ENCODE peak calls at places on chromosomes 2 and 18, in eight cellular contexts. C is brain microvascular endothelial cell; K is psoas muscle; T is WTC11; A is CD4-positive, alpha-beta T cell; P is fibroblast of lung; E is stimulated activated naive CD8-positive, alpha-beta T cell treated with anti-CD3 and anti-CD28 coated beads, Interleukin-15, Interleukin-2, amounts not matched to agents 100 U/mL and 50 U/mL, for 24 hours; X is left ventricle myocardium inferior. J is an unnamed sample.

GRCh38 chr2:120177011-120177621 is 46.1 kb downstream of the TMEM185B start:
- DNase-seq in T (peak), K (peak), C (no peak), A (peak), P (no peak), E (peak), X (peak), J (no peak)

GRCh38 chr2:235576337-235576910 is 82.6 kb downstream of the AGAP1 start:
- DNase-seq in C (no peak), P (no peak), A (no peak), T (no peak), X (no peak), K (no peak), E (no peak), J (no peak)

GRCh38 chr2:23593396-23594078 is 208.6 kb downstream of the KLHL29 start:
- DNase-seq in E (no peak), X (no peak), K (no peak), P (no peak), T (no peak), C (no peak), A (no peak), J (no peak)

GRCh38 chr2:239208470-239209180 is 192.2 kb downstream of the HDAC4 start:
- DNase-seq in P (no peak), C (no peak), E (no peak), A (no peak), X (no peak), K (no peak), T (no peak), J (no peak)

GRCh38 chr2:64931536-64932326 is 57.5 kb upstream of the SLC1A4 start:
- DNase-seq in C (no peak), A (no peak), P (no peak), E (no peak), K (no peak), X (no peak), T (no peak), J (no peak)

GRCh38 chr2:113002677-113003076 is 2.6 kb upstream of the IL36A start:
- DNase-seq in C (no peak), X (no peak), P (no peak), T (no peak), E (no peak), K (no peak), A (no peak), J (no peak)

GRCh38 chr2:236775521-236775920 is 205.9 kb downstream of the ACKR3 start:
- DNase-seq in X (no peak), K (no peak), T (no peak), A (no peak), E (no peak), P (no peak), C (no peak), J (no peak)

GRCh38 chr2:22894761-22895160 is 490.2 kb upstream of the KLHL29 start:
- DNase-seq in K (no peak), X (no peak), C (no peak), T (no peak), A (no peak), E (no peak), P (no peak), J (no peak)

GRCh38 chr2:20062615-20063545 is 11.5 kb upstream of the LAPTM4A start:
- DNase-seq in E (peak), X (no peak), K (peak), A (no peak), T (no peak), C (peak), P (peak), J (peak)

GRCh38 chr2:58027029-58027428 is 19.6 kb upstream of the VRK2 start:
- DNase-seq in A (no peak), P (no peak), T (no peak), X (no peak), K (no peak), E (no peak), C (no peak), J (no peak)

GRCh38 chr18:31506024-31506742 is 8.2 kb downstream of the DSG2 start:
- DNase-seq in K (no peak), C (peak), P (peak), T (no peak), X (no peak), E (no peak), A (no peak), J (no peak)

GRCh38 chr2:193467276-193467987 is 1272.7 kb upstream of the TMEFF2 start:
- DNase-seq in P (no peak), X (no peak), C (no peak), E (no peak), K (no peak), A (no peak), T (no peak), J (no peak)

GRCh38 chr2:219446101-219446504 is 11.5 kb downstream of the SPEG start:
- DNase-seq in A (no peak), K (peak), E (no peak), T (peak), P (peak), X (no peak), C (no peak), J (peak)

GRCh38 chr2:144320491-144320890 is 199.4 kb downstream of the ZEB2 start:
- DNase-seq in X (no peak), C (peak), K (no peak), A (peak), P (peak), E (peak), T (no peak), J (peak)

GRCh38 chr2:152613235-152613634 is 104.0 kb downstream of the PRPF40A start:
- DNase-seq in E (no peak), C (no peak), X (no peak), P (peak), T (no peak), A (no peak), K (no peak), J (no peak)

GRCh38 chr18:23099621-23100020 is 35.7 kb upstream of the CABLES1 start:
- DNase-seq in C (no peak), X (no peak), K (no peak), E (no peak), A (no peak), T (no peak), P (no peak), J (no peak)

GRCh38 chr2:100259991-100260390 is 62.3 kb downstream of the LONRF2 start:
- DNase-seq in K (no peak), X (no peak), T (no peak), A (no peak), P (no peak), C (no peak), E (no peak), J (no peak)

GRCh38 chr2:237864030-237864931 is 4.9 kb downstream of the RAMP1 start:
- DNase-seq in E (no peak), X (no peak), C (no peak), T (no peak), K (peak), A (no peak), P (no peak), J (no peak)

GRCh38 chr2:225052703-225053102 is 10.4 kb upstream of the DOCK10 start:
- DNase-seq in E (no peak), T (no peak), X (no peak), P (peak), C (no peak), K (no peak), A (no peak), J (no peak)

GRCh38 chr2:128808462-128809255 is 490.0 kb upstream of the HS6ST1 start:
- DNase-seq in C (peak), A (no peak), T (no peak), K (no peak), E (no peak), X (no peak), P (peak), J (peak)

GRCh38 chr2:241126201-241126611 is 23.1 kb downstream of the PASK start:
- DNase-seq in C (no peak), X (no peak), E (no peak), T (no peak), K (peak), A (no peak), P (no peak), J (no peak)

GRCh38 chr2:54945401-54946219 is 104.6 kb downstream of the RTN4 start:
- DNase-seq in A (no peak), C (no peak), T (no peak), X (peak), K (peak), E (peak), P (peak), J (peak)

GRCh38 chr2:171318463-171318934 is 115.3 kb downstream of the METTL8 start:
- DNase-seq in K (no peak), A (no peak), E (no peak), C (no peak), P (peak), X (no peak), T (peak), J (no peak)

GRCh38 chr18:48455555-48456478 is 46.6 kb upstream of the ZBTB7C start:
- DNase-seq in T (no peak), P (peak), X (no peak), K (no peak), A (peak), E (peak), C (peak), J (no peak)

GRCh38 chr2:80573950-80574349 is 269.4 kb upstream of the LRRTM1 start:
- DNase-seq in X (no peak), K (no peak), P (no peak), A (no peak), C (no peak), E (no peak), T (no peak), J (no peak)

GRCh38 chr2:149594411-149594810 is 6.8 kb upstream of the MMADHC start:
- DNase-seq in A (no peak), T (no peak), C (no peak), P (no peak), K (no peak), X (no peak), E (no peak), J (no peak)

GRCh38 chr2:36702781-36703180 is 6.3 kb downstream of the VIT start:
- DNase-seq in X (no peak), T (no peak), K (no peak), E (no peak), P (no peak), C (no peak), A (no peak), J (no peak)

GRCh38 chr2:41906325-41906700 is 141.5 kb upstream of the PKDCC start:
- DNase-seq in C (no peak), A (no peak), X (no peak), E (no peak), T (no peak), P (peak), K (no peak), J (peak)

GRCh38 chr2:201148434-201148833 is 32.5 kb downstream of the CFLAR start:
- DNase-seq in T (no peak), K (no peak), E (no peak), C (no peak), X (no peak), A (no peak), P (no peak), J (no peak)

GRCh38 chr2:222218786-222219185 is 80.0 kb downstream of the PAX3 start:
- DNase-seq in T (no peak), C (no peak), K (no peak), A (no peak), X (no peak), E (no peak), P (no peak), J (no peak)

GRCh38 chr18:67845035-67845434 is 328.5 kb upstream of the DSEL start:
- DNase-seq in E (no peak), X (no peak), K (no peak), C (peak), A (no peak), T (no peak), P (peak), J (no peak)

GRCh38 chr18:47604041-47604440 is 326.4 kb downstream of the SMAD2 start:
- DNase-seq in T (no peak), E (no peak), C (no peak), X (no peak), P (no peak), A (no peak), K (no peak), J (no peak)

GRCh38 chr18:74251297-74252031 is 40.3 kb downstream of the CYB5A start:
- DNase-seq in P (peak), T (no peak), A (no peak), X (no peak), C (peak), E (no peak), K (no peak), J (no peak)

GRCh38 chr2:10287766-10288165 is 14.9 kb upstream of the HPCAL1 start:
- DNase-seq in K (peak), C (no peak), X (no peak), T (no peak), A (no peak), E (no peak), P (no peak), J (no peak)

GRCh38 chr2:15893085-15893484 is 47.3 kb upstream of the MYCN start:
- DNase-seq in C (no peak), T (no peak), A (no peak), K (no peak), P (no peak), E (no peak), X (no peak), J (no peak)

GRCh38 chr2:45984896-45985488 is 312.2 kb upstream of the EPAS1 start:
- DNase-seq in T (no peak), K (no peak), X (no peak), E (no peak), C (no peak), P (no peak), A (no peak), J (no peak)

GRCh38 chr2:101986804-101987740 is 4.7 kb upstream of the IL1R2 start:
- DNase-seq in P (no peak), T (no peak), K (no peak), A (no peak), X (no peak), C (no peak), E (no peak), J (no peak)

GRCh38 chr2:201149064-201149820 is 33.3 kb downstream of the CFLAR start:
- DNase-seq in T (no peak), K (no peak), C (peak), X (no peak), P (peak), E (no peak), A (no peak), J (no peak)

GRCh38 chr2:168518555-168519066 is 62.5 kb downstream of the CERS6 start:
- DNase-seq in T (peak), C (peak), P (peak), E (no peak), X (no peak), K (no peak), A (no peak), J (peak)

GRCh38 chr2:43311276-43311675 is 84.9 kb upstream of the ZFP36L2 start:
- DNase-seq in E (no peak), T (no peak), C (no peak), A (no peak), P (peak), X (no peak), K (no peak), J (no peak)

J was measured in MG63.